ENCODE peak calls at places on chromosomes 16 and 17, in six cellular contexts. J, T, B, Z, D and I are unnamed samples.

GRCh38 chr16:89320717-89321501 is 103.4 kb downstream of the ZNF778 start:
- DNase-seq in J (no peak), Z (peak; percentile 80), T (no peak), B (no peak), D (peak; percentile 49), I (peak; percentile 76)

GRCh38 chr16:88446061-88446460 is 7.0 kb upstream of the ZFPM1 start:
- DNase-seq in D (no peak), J (no peak), T (no peak), Z (no peak), B (no peak), I (no peak)

GRCh38 chr17:61333151-61333550 is 66.5 kb upstream of the TBX2 start:
- DNase-seq in D (no peak), B (no peak), Z (no peak), T (no peak), J (no peak), I (no peak)

GRCh38 chr17:38511126-38512108 is 83.2 kb downstream of the ARHGAP23 start:
- DNase-seq in B (no peak), Z (no peak), T (no peak), D (peak; percentile 59), J (no peak), I (no peak)

GRCh38 chr17:4154201-4154600 is 11.2 kb downstream of the CYB5D2 start:
- DNase-seq in D (no peak), B (no peak), T (no peak), J (no peak), Z (no peak), I (no peak)

GRCh38 chr17:83096401-83097220 is 17.2 kb downstream of the METRNL start:
- DNase-seq in D (no peak), Z (peak; percentile 64), T (no peak), B (no peak), J (no peak), I (no peak)

GRCh38 chr16:30914849-30915248 is 8.5 kb upstream of the FBXL19 start:
- DNase-seq in Z (no peak), J (no peak), D (no peak), B (no peak), T (no peak), I (no peak)

GRCh38 chr17:82296511-82297279 is 20.7 kb downstream of the CD7 start:
- DNase-seq in J (no peak), T (no peak), B (no peak), Z (peak; percentile 23), D (peak; percentile 44), I (no peak)

GRCh38 chr17:82228278-82228841 is 482 bp upstream of the SLC16A3 start:
- DNase-seq in T (no peak), Z (no peak), J (peak; percentile 84), D (no peak), B (peak; percentile 63), I (peak; percentile 68)

GRCh38 chr17:66378296-66378695 is 75.9 kb downstream of the PRKCA start:
- DNase-seq in T (no peak), Z (no peak), B (no peak), D (no peak), J (no peak), I (no peak)

GRCh38 chr17:76498886-76499667 is 2.1 kb downstream of the RHBDF2 start:
- DNase-seq in J (no peak), Z (no peak), D (no peak), B (no peak), T (no peak), I (no peak)

GRCh38 chr16:84922351-84923135 is 88.8 kb downstream of the ZDHHC7 start:
- DNase-seq in D (no peak), Z (no peak), J (no peak), T (peak; percentile 13), B (no peak), I (peak; percentile 86)

GRCh38 chr17:49434821-49435581 is 20.3 kb upstream of the PHB1 start:
- DNase-seq in B (peak; percentile 36), D (peak; percentile 57), Z (no peak), J (peak; percentile 61), T (peak; percentile 4), I (no peak)

GRCh38 chr16:11583171-11583570 is 3.5 kb downstream of the LITAF start:
- DNase-seq in B (no peak), T (no peak), D (peak; percentile 42), J (no peak), Z (no peak), I (no peak)

GRCh38 chr16:84341533-84342295 is 26.6 kb upstream of the ATP2C2 start:
- DNase-seq in Z (no peak), B (no peak), T (no peak), D (no peak), J (no peak), I (no peak)

GRCh38 chr16:77585852-77586251 is 136.5 kb upstream of the NUDT7 start:
- DNase-seq in J (no peak), Z (no peak), T (peak; percentile 92), D (peak; percentile 61), B (no peak), I (no peak)

GRCh38 chr17:17568772-17569195 is 22.7 kb downstream of the PEMT start:
- DNase-seq in J (peak; percentile 73), D (peak; percentile 39), B (peak; percentile 27), Z (no peak), T (no peak), I (peak; percentile 83)

GRCh38 chr17:79808763-79809529 is 12.1 kb upstream of the CBX8 start:
- DNase-seq in B (no peak), Z (peak; percentile 66), T (no peak), J (peak; percentile 62), D (no peak), I (no peak)

GRCh38 chr17:35051183-35051578 is 12.3 kb downstream of the RFFL start:
- DNase-seq in B (no peak), T (no peak), J (peak; percentile 62), Z (no peak), D (peak; percentile 7), I (no peak)

GRCh38 chr17:36443777-36444176 is 42.7 kb upstream of the ZNHIT3 start:
- DNase-seq in J (no peak), D (no peak), T (no peak), Z (no peak), B (no peak), I (no peak)

GRCh38 chr16:89618114-89618999 is 4.9 kb downstream of the DPEP1 start:
- DNase-seq in T (no peak), Z (no peak), D (no peak), J (no peak), B (no peak), I (no peak)

GRCh38 chr17:1561420-1562177 is 993 bp downstream of the PITPNA start:
- DNase-seq in T (no peak), J (peak; percentile 45), Z (no peak), D (no peak), B (peak; percentile 57), I (no peak)

GRCh38 chr17:8376302-8377067 is at the start of gene KRABD2:
- DNase-seq in J (peak; percentile 94), T (peak; percentile 60), B (peak; percentile 84), Z (peak; percentile 87), D (peak; percentile 81), I (peak; percentile 96)

GRCh38 chr16:35208001-35208935 is 1748.9 kb downstream of the TP53TG3F start:
- DNase-seq in J (no peak), B (no peak), Z (no peak), D (no peak), T (no peak), I (no peak)

GRCh38 chr17:61250335-61250890 is 149.2 kb upstream of the TBX2 start:
- DNase-seq in T (no peak), B (no peak), Z (no peak), D (peak; percentile 72), J (no peak), I (no peak)

GRCh38 chr17:948284-948852 is 31.2 kb downstream of the NXN start:
- DNase-seq in J (no peak), D (no peak), T (no peak), Z (no peak), B (no peak), I (no peak)

GRCh38 chr17:5630434-5630833 is 46.1 kb upstream of the NLRP1 start:
- DNase-seq in T (peak; percentile 22), D (peak; percentile 86), Z (no peak), B (no peak), J (no peak), I (no peak)

GRCh38 chr16:66044089-66044488 is 322.4 kb upstream of the CDH5 start:
- DNase-seq in B (no peak), D (no peak), J (no peak), Z (no peak), T (no peak), I (no peak)